ENCODE peak calls at places on chromosome 19, in ten cellular contexts. One of them, this sample, is unnamed.

GRCh38 chr19:35862528-35862927 is 5.8 kb downstream of the KIRREL2 start:
- DNase-seq in fibroblast of pulmonary artery: no peak
- DNase-seq in transverse colon: no peak
- DNase-seq in AG08396: no peak
- DNase-seq in bronchial epithelial cell: no peak
- DNase-seq in activated CD8-positive, alpha-beta T cell treated with anti-CD3 and anti-CD28 coated beads for 36 hours: no peak
- DNase-seq in germinal center: no peak
- DNase-seq in AG20443: no peak
- DNase-seq in right lobe of liver: no peak
- DNase-seq in CD4-positive, alpha-beta T cell: no peak
- DNase-seq in this sample: no peak

GRCh38 chr19:44010468-44010867 is 7.7 kb downstream of the ZNF230 start:
- DNase-seq in AG20443: no peak
- DNase-seq in CD4-positive, alpha-beta T cell: no peak
- DNase-seq in transverse colon: no peak
- DNase-seq in AG08396: no peak
- DNase-seq in right lobe of liver: no peak
- DNase-seq in germinal center: no peak
- DNase-seq in activated CD8-positive, alpha-beta T cell treated with anti-CD3 and anti-CD28 coated beads for 36 hours: no peak
- DNase-seq in bronchial epithelial cell: no peak
- DNase-seq in fibroblast of pulmonary artery: no peak
- DNase-seq in this sample: no peak

GRCh38 chr19:30909216-30909615 is 440.0 kb downstream of the TSHZ3 start:
- DNase-seq in AG20443: no peak
- DNase-seq in CD4-positive, alpha-beta T cell: no peak
- DNase-seq in fibroblast of pulmonary artery: no peak
- DNase-seq in right lobe of liver: no peak
- DNase-seq in bronchial epithelial cell: no peak
- DNase-seq in germinal center: no peak
- DNase-seq in AG08396: no peak
- DNase-seq in activated CD8-positive, alpha-beta T cell treated with anti-CD3 and anti-CD28 coated beads for 36 hours: no peak
- DNase-seq in transverse colon: no peak
- DNase-seq in this sample: no peak

GRCh38 chr19:28076628-28077027 is 1136.3 kb downstream of the UQCRFS1 start:
- DNase-seq in activated CD8-positive, alpha-beta T cell treated with anti-CD3 and anti-CD28 coated beads for 36 hours: no peak
- DNase-seq in CD4-positive, alpha-beta T cell: no peak
- DNase-seq in bronchial epithelial cell: no peak
- DNase-seq in fibroblast of pulmonary artery: no peak
- DNase-seq in right lobe of liver: no peak
- DNase-seq in germinal center: no peak
- DNase-seq in AG20443: no peak
- DNase-seq in AG08396: no peak
- DNase-seq in transverse colon: no peak
- DNase-seq in this sample: no peak

GRCh38 chr19:31991984-31992655 is 353.3 kb upstream of the ZNF507 start:
- DNase-seq in right lobe of liver: no peak
- DNase-seq in transverse colon: no peak
- DNase-seq in activated CD8-positive, alpha-beta T cell treated with anti-CD3 and anti-CD28 coated beads for 36 hours: no peak
- DNase-seq in bronchial epithelial cell: no peak
- DNase-seq in AG08396: no peak
- DNase-seq in AG20443: no peak
- DNase-seq in germinal center: no peak
- DNase-seq in CD4-positive, alpha-beta T cell: no peak
- DNase-seq in fibroblast of pulmonary artery: no peak
- DNase-seq in this sample: no peak

GRCh38 chr19:8366961-8367326 is 3.0 kb downstream of the ANGPTL4 start:
- DNase-seq in AG08396: no peak
- DNase-seq in right lobe of liver: peak; percentile 59
- DNase-seq in activated CD8-positive, alpha-beta T cell treated with anti-CD3 and anti-CD28 coated beads for 36 hours: no peak
- DNase-seq in bronchial epithelial cell: no peak
- DNase-seq in AG20443: peak; percentile 21
- DNase-seq in germinal center: no peak
- DNase-seq in fibroblast of pulmonary artery: peak; percentile 80
- DNase-seq in transverse colon: peak; percentile 30
- DNase-seq in CD4-positive, alpha-beta T cell: no peak
- DNase-seq in this sample: no peak

GRCh38 chr19:55255618-55256423 is 3.0 kb downstream of the PPP6R1 start:
- DNase-seq in activated CD8-positive, alpha-beta T cell treated with anti-CD3 and anti-CD28 coated beads for 36 hours: peak; percentile 86
- DNase-seq in transverse colon: peak; percentile 42
- DNase-seq in CD4-positive, alpha-beta T cell: no peak
- DNase-seq in bronchial epithelial cell: peak; percentile 63
- DNase-seq in germinal center: peak; percentile 53
- DNase-seq in right lobe of liver: no peak
- DNase-seq in AG20443: no peak
- DNase-seq in fibroblast of pulmonary artery: peak; percentile 26
- DNase-seq in AG08396: peak; percentile 58
- DNase-seq in this sample: peak; percentile 60

GRCh38 chr19:15047680-15048079 is 1.6 kb upstream of the CASP14 start:
- DNase-seq in fibroblast of pulmonary artery: no peak
- DNase-seq in activated CD8-positive, alpha-beta T cell treated with anti-CD3 and anti-CD28 coated beads for 36 hours: no peak
- DNase-seq in AG08396: no peak
- DNase-seq in germinal center: no peak
- DNase-seq in right lobe of liver: no peak
- DNase-seq in bronchial epithelial cell: no peak
- DNase-seq in transverse colon: no peak
- DNase-seq in CD4-positive, alpha-beta T cell: no peak
- DNase-seq in AG20443: no peak
- DNase-seq in this sample: no peak

GRCh38 chr19:44640518-44640917 is 3.2 kb upstream of the PVR start:
- DNase-seq in activated CD8-positive, alpha-beta T cell treated with anti-CD3 and anti-CD28 coated beads for 36 hours: no peak
- DNase-seq in germinal center: no peak
- DNase-seq in fibroblast of pulmonary artery: peak; percentile 70
- DNase-seq in AG20443: peak; percentile 49
- DNase-seq in bronchial epithelial cell: peak; percentile 62
- DNase-seq in AG08396: peak; percentile 35
- DNase-seq in CD4-positive, alpha-beta T cell: no peak
- DNase-seq in transverse colon: no peak
- DNase-seq in right lobe of liver: no peak
- DNase-seq in this sample: peak; percentile 58

GRCh38 chr19:49447485-49448431 is 3.9 kb downstream of the PIH1D1 start:
- DNase-seq in bronchial epithelial cell: no peak
- DNase-seq in CD4-positive, alpha-beta T cell: no peak
- DNase-seq in fibroblast of pulmonary artery: peak; percentile 21
- DNase-seq in AG20443: no peak
- DNase-seq in AG08396: no peak
- DNase-seq in activated CD8-positive, alpha-beta T cell treated with anti-CD3 and anti-CD28 coated beads for 36 hours: peak; percentile 71
- DNase-seq in germinal center: peak; percentile 40
- DNase-seq in transverse colon: no peak
- DNase-seq in right lobe of liver: no peak
- DNase-seq in this sample: peak; percentile 8

GRCh38 chr19:42216653-42217521 is 590 bp downstream of the DEDD2 start:
- DNase-seq in transverse colon: peak; percentile 51
- DNase-seq in right lobe of liver: peak; percentile 64
- DNase-seq in AG08396: peak; percentile 64
- DNase-seq in AG20443: peak; percentile 55
- DNase-seq in bronchial epithelial cell: no peak
- DNase-seq in germinal center: peak; percentile 30
- DNase-seq in fibroblast of pulmonary artery: peak; percentile 24
- DNase-seq in CD4-positive, alpha-beta T cell: no peak
- DNase-seq in activated CD8-positive, alpha-beta T cell treated with anti-CD3 and anti-CD28 coated beads for 36 hours: peak; percentile 51
- DNase-seq in this sample: peak; percentile 16

GRCh38 chr19:5782322-5782721 is 2.2 kb downstream of the PRR22 start:
- DNase-seq in right lobe of liver: no peak
- DNase-seq in activated CD8-positive, alpha-beta T cell treated with anti-CD3 and anti-CD28 coated beads for 36 hours: no peak
- DNase-seq in transverse colon: no peak
- DNase-seq in AG08396: no peak
- DNase-seq in bronchial epithelial cell: no peak
- DNase-seq in AG20443: no peak
- DNase-seq in germinal center: no peak
- DNase-seq in CD4-positive, alpha-beta T cell: no peak
- DNase-seq in fibroblast of pulmonary artery: no peak
- DNase-seq in this sample: no peak

GRCh38 chr19:54013866-54014265 is 22.4 kb downstream of the CACNG6 start:
- DNase-seq in right lobe of liver: no peak
- DNase-seq in AG08396: no peak
- DNase-seq in transverse colon: no peak
- DNase-seq in germinal center: no peak
- DNase-seq in bronchial epithelial cell: no peak
- DNase-seq in AG20443: no peak
- DNase-seq in fibroblast of pulmonary artery: no peak
- DNase-seq in activated CD8-positive, alpha-beta T cell treated with anti-CD3 and anti-CD28 coated beads for 36 hours: no peak
- DNase-seq in CD4-positive, alpha-beta T cell: no peak
- DNase-seq in this sample: no peak

GRCh38 chr19:11375143-11375948 is 880 bp downstream of the SWSAP1 start:
- DNase-seq in AG20443: no peak
- DNase-seq in right lobe of liver: peak; percentile 81
- DNase-seq in activated CD8-positive, alpha-beta T cell treated with anti-CD3 and anti-CD28 coated beads for 36 hours: peak; percentile 91
- DNase-seq in bronchial epithelial cell: no peak
- DNase-seq in CD4-positive, alpha-beta T cell: peak; percentile 67
- DNase-seq in transverse colon: peak; percentile 74
- DNase-seq in germinal center: peak; percentile 66
- DNase-seq in AG08396: no peak
- DNase-seq in fibroblast of pulmonary artery: no peak
- DNase-seq in this sample: no peak

GRCh38 chr19:11017275-11018035 is 56.6 kb downstream of the SMARCA4 start:
- DNase-seq in germinal center: no peak
- DNase-seq in AG20443: no peak
- DNase-seq in AG08396: no peak
- DNase-seq in right lobe of liver: no peak
- DNase-seq in CD4-positive, alpha-beta T cell: no peak
- DNase-seq in activated CD8-positive, alpha-beta T cell treated with anti-CD3 and anti-CD28 coated beads for 36 hours: no peak
- DNase-seq in fibroblast of pulmonary artery: no peak
- DNase-seq in transverse colon: no peak
- DNase-seq in bronchial epithelial cell: no peak
- DNase-seq in this sample: no peak